ENCODE peak calls at places on chromosomes 5 and 9, in nine cellular contexts. I, R, O, L, J, D, Z, A and G are unnamed samples.

GRCh38 chr9:135946392-135946994 is 14.7 kb downstream of the UBAC1 start:
- DNase-seq in I (no peak), R (no peak), O (no peak), L (no peak), J (no peak), D (no peak), Z (no peak), A (no peak), G (no peak)

GRCh38 chr9:123234853-123235252 is 33.5 kb downstream of the STRBP start:
- DNase-seq in I (no peak), R (no peak), O (no peak), L (no peak), J (no peak), D (no peak), Z (no peak), A (no peak), G (no peak)

GRCh38 chr9:70746316-70746715 is 331.9 kb upstream of the KLF9 start:
- DNase-seq in I (no peak), R (no peak), O (no peak), L (peak), J (no peak), D (no peak), Z (no peak), A (no peak), G (no peak)

GRCh38 chr9:124685217-124685616 is 85.9 kb downstream of the NR6A1 start:
- DNase-seq in I (no peak), R (no peak), O (no peak), L (no peak), J (no peak), D (no peak), Z (no peak), A (no peak), G (no peak)

GRCh38 chr9:84851935-84852585 is 182.5 kb downstream of the NTRK2 start:
- DNase-seq in I (no peak), R (peak), O (peak), L (peak), J (no peak), D (no peak), Z (no peak), A (peak), G (peak)

GRCh38 chr5:136101884-136102283 is 30.8 kb upstream of the SMAD5 start:
- DNase-seq in I (no peak), R (no peak), O (no peak), L (no peak), J (no peak), D (no peak), Z (no peak), A (no peak), G (no peak)

GRCh38 chr5:23614422-23614821 is 107.0 kb downstream of the PRDM9 start:
- DNase-seq in I (no peak), R (peak), O (no peak), L (no peak), J (no peak), D (no peak), Z (no peak), A (no peak), G (peak)

GRCh38 chr5:180007582-180007981 is 64.0 kb downstream of the RNF130 start:
- DNase-seq in I (no peak), R (no peak), O (peak), L (no peak), J (no peak), D (no peak), Z (peak), A (no peak), G (no peak)

GRCh38 chr5:53038196-53038847 is 49.2 kb downstream of the ITGA2 start:
- DNase-seq in I (no peak), R (peak), O (no peak), L (no peak), J (no peak), D (no peak), Z (peak), A (no peak), G (no peak)

GRCh38 chr5:82259172-82259800 is 18.9 kb downstream of the RPS23 start:
- DNase-seq in I (no peak), R (peak), O (peak), L (peak), J (no peak), D (no peak), Z (no peak), A (no peak), G (peak)

GRCh38 chr5:37247036-37247435 is 2.1 kb downstream of the CPLANE1 start:
- DNase-seq in I (no peak), R (no peak), O (no peak), L (no peak), J (no peak), D (no peak), Z (no peak), A (no peak), G (peak)

GRCh38 chr9:107513464-107514092 is 24.0 kb upstream of the KLF4 start:
- DNase-seq in I (no peak), R (no peak), O (no peak), L (no peak), J (no peak), D (no peak), Z (no peak), A (no peak), G (no peak)

GRCh38 chr5:98772415-98773213 is 849 bp upstream of the RGMB start:
- DNase-seq in I (peak), R (peak), O (peak), L (peak), J (peak), D (no peak), Z (peak), A (peak), G (no peak)

GRCh38 chr5:162324356-162324755 is 256.8 kb downstream of the GABRG2 start:
- DNase-seq in I (no peak), R (no peak), O (no peak), L (peak), J (no peak), D (no peak), Z (no peak), A (no peak), G (no peak)

GRCh38 chr5:150323092-150323491 is 20.4 kb upstream of the ARSI start:
- DNase-seq in I (no peak), R (no peak), O (no peak), L (no peak), J (no peak), D (no peak), Z (no peak), A (no peak), G (peak)

GRCh38 chr5:159850192-159850573 is 66.1 kb upstream of the ADRA1B start:
- DNase-seq in I (no peak), R (peak), O (peak), L (no peak), J (no peak), D (no peak), Z (no peak), A (no peak), G (peak)

GRCh38 chr5:120621339-120621738 is 157.2 kb downstream of the PRR16 start:
- DNase-seq in I (no peak), R (no peak), O (no peak), L (no peak), J (no peak), D (no peak), Z (no peak), A (no peak), G (no peak)

GRCh38 chr5:93336330-93337110 is 244.5 kb downstream of the NR2F1-AS1 start:
- DNase-seq in I (no peak), R (peak), O (no peak), L (no peak), J (no peak), D (no peak), Z (no peak), A (no peak), G (peak)

GRCh38 chr9:74729129-74729710 is 158.5 kb downstream of the TRPM6 start:
- DNase-seq in I (no peak), R (no peak), O (no peak), L (peak), J (no peak), D (no peak), Z (no peak), A (no peak), G (peak)

GRCh38 chr5:55991768-55992486 is 2.8 kb downstream of the IL6ST start:
- DNase-seq in I (no peak), R (no peak), O (no peak), L (no peak), J (no peak), D (no peak), Z (no peak), A (no peak), G (peak)

GRCh38 chr5:33725846-33726245 is 165.9 kb downstream of the ADAMTS12 start:
- DNase-seq in I (no peak), R (no peak), O (no peak), L (no peak), J (no peak), D (no peak), Z (no peak), A (no peak), G (peak)

GRCh38 chr9:99948896-99949295 is 42.4 kb downstream of the STX17 start:
- DNase-seq in I (no peak), R (no peak), O (no peak), L (peak), J (no peak), D (no peak), Z (no peak), A (peak), G (peak)

GRCh38 chr5:164326219-164326618 is 820.8 kb downstream of the MAT2B start:
- DNase-seq in I (no peak), R (no peak), O (peak), L (no peak), J (no peak), D (no peak), Z (no peak), A (no peak), G (no peak)

GRCh38 chr5:158752656-158752973 is 347.1 kb downstream of the EBF1 start:
- DNase-seq in I (no peak), R (no peak), O (no peak), L (peak), J (no peak), D (no peak), Z (no peak), A (no peak), G (no peak)

GRCh38 chr9:137582286-137582860 is 3.6 kb upstream of the DPH7 start:
- DNase-seq in I (peak), R (peak), O (peak), L (peak), J (peak), D (no peak), Z (no peak), A (peak), G (peak)

GRCh38 chr5:88660947-88661869 is 221.8 kb downstream of the MEF2C start:
- DNase-seq in I (no peak), R (peak), O (peak), L (peak), J (peak), D (no peak), Z (no peak), A (no peak), G (peak)

GRCh38 chr5:177116631-177117373 is 16.8 kb upstream of the NSD1 start:
- DNase-seq in I (peak), R (peak), O (peak), L (peak), J (peak), D (no peak), Z (peak), A (peak), G (peak)

GRCh38 chr5:21654-22233 is 70.2 kb upstream of the PLEKHG4B start:
- DNase-seq in I (no peak), R (no peak), O (peak), L (peak), J (no peak), D (no peak), Z (no peak), A (no peak), G (peak)
- TF ChIP-seq CTCF in I (no peak), R (peak), O (peak), L (peak), J (peak), D (no peak), Z (peak), A (no peak), G (peak)

DNA sequence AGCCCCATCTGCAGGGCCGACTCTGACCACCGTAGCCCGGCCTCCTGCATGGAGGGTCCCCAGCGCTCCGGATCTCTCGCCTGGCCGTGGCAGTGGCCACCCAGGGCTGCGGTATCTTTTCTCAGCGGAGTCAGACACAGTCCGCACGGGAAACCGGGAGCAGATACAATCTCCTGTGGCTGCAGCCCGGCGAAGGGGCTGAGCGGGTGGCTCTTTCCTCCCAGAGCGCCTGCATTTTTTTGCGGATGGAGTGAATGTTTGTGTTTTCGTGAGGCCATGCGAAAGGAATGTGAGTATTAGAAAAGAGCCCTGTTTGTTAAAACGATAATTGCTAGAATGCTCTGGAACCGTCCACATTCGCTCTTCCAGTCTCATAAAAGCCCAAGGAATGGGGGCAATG is 53.4 kb upstream of the PTCH1 start:
- DNase-seq in I (no peak), R (no peak), O (peak), L (no peak), J (no peak), D (no peak), Z (no peak), A (no peak), G (peak)
- H3K4me3 ChIP-seq in I (peak), R (no peak), O (no peak), L (no peak), J (no peak), D (peak), Z (peak), A (peak), G (no peak)

DNA sequence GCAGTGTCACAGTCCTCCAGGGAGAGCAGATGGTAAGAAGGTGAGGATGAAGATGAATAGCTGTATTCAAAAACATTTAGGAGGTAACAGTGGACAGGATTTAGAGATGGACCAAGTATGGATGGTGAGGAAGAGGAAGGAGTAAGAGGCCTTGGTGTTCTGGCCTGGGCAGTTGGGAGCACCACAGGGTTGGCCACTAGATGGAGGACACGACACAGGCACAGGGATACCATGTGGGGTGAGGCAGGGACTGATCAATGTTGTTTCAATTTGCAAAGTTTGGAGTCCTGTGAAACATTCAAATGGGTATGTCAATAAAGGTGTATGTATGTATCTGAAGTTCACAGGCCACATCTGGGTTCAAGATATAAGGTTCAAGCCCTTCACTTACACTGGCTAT is 141.1 kb upstream of the RASEF start:
- DNase-seq in I (no peak), R (no peak), O (no peak), L (no peak), J (no peak), D (no peak), Z (no peak), A (no peak), G (no peak)
- TF ChIP-seq CTCF in I (no peak), R (no peak), O (peak), L (no peak), J (peak), D (no peak), Z (peak), A (no peak), G (no peak)

GRCh38 chr9:116152941-116153764 is 438 bp upstream of the PAPPA start:
- DNase-seq in I (no peak), R (peak), O (peak), L (peak), J (no peak), D (no peak), Z (no peak), A (no peak), G (peak)

GRCh38 chr9:116154334-116154975 is 864 bp downstream of the PAPPA start:
- DNase-seq in I (no peak), R (no peak), O (peak), L (peak), J (peak), D (no peak), Z (peak), A (no peak), G (no peak)

GRCh38 chr9:116152390-116152789 is 1.2 kb upstream of the PAPPA start:
- DNase-seq in I (no peak), R (peak), O (peak), L (peak), J (no peak), D (no peak), Z (no peak), A (no peak), G (peak)

GRCh38 chr9:116154976-116155699 is 1.5 kb downstream of the PAPPA start:
- DNase-seq in I (no peak), R (no peak), O (peak), L (peak), J (no peak), D (no peak), Z (peak), A (no peak), G (peak)

DNA sequence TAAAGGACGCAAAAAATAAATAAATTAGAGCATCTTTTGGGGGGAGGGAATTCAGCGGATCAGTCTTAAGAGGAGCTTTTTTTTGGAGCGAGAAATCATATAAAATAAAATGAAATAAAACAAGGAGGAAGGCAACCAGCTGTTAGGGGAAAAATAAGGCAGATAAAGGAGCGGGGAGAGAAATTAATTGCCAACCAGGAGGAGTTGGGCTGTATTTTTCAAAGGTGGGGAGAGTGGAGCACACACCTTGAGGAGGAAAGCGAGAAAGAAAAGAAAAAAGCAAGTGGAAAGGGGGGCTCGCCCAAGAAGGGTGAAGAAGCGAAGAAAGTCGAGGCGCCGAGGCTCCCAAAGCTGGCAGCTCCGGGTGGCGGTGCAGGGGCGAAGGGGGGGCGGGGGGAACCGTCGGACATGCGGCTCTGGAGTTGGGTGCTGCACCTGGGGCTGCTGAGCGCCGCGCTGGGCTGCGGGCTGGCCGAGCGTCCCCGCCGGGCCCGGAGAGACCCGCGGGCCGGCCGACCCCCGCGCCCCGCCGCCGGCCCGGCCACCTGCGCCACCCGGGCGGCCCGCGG is at the start of gene PAPPA:
- DNase-seq in I (no peak), R (no peak), O (peak), L (peak), J (no peak), D (no peak), Z (peak), A (no peak), G (no peak)
- H3K4me3 ChIP-seq in I (peak), R (peak), O (peak), L (peak), J (peak), D (peak), Z (peak), A (peak), G (peak)

GRCh38 chr9:134476256-134476941 is 150.1 kb downstream of the RXRA start:
- DNase-seq in I (no peak), R (no peak), O (no peak), L (no peak), J (no peak), D (no peak), Z (no peak), A (no peak), G (no peak)
- TF ChIP-seq CTCF in I (no peak), R (no peak), O (no peak), L (no peak), J (no peak), D (no peak), Z (no peak), A (no peak), G (no peak)

GRCh38 chr9:76292658-76293057 is 101.6 kb downstream of the RFK start:
- DNase-seq in I (no peak), R (no peak), O (no peak), L (no peak), J (no peak), D (no peak), Z (no peak), A (no peak), G (no peak)
- H3K4me3 ChIP-seq in I (no peak), R (no peak), O (no peak), L (no peak), J (peak), D (no peak), Z (peak), A (no peak), G (no peak)

GRCh38 chr9:88272986-88273385 is 115.3 kb upstream of the SPIN1 start:
- DNase-seq in I (no peak), R (no peak), O (peak), L (no peak), J (no peak), D (no peak), Z (no peak), A (no peak), G (no peak)
- TF ChIP-seq CTCF in I (no peak), R (no peak), O (no peak), L (no peak), J (no peak), D (no peak), Z (no peak), A (no peak), G (no peak)

DNA sequence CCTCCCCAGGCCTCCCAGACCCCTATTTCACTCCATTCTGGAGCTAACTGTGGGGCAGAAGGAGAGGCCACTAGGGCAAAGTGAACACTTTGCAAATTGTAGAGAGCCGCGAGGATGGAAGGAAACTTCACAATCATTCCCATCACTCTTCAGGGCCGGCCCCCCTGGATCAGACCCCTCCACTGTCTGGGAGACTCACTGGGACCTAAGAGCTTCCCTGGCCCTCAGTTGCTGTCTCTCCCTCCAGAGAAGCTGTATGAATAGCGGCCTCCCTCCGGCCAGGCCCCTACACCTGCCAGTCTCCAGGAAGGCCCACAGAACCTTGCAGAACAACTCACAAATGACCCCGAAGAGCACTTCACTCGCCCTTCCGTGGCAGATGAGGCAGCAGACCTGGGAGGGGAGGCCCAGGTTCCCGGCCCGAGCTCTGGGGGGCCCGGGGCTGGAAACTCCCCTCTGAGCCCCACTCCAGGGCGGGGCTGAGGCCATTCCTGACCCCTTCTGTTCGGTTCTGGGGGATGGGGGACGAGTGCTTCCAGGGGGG is 141.9 kb upstream of the IER5L start:
- DNase-seq in I (no peak), R (no peak), O (peak), L (no peak), J (peak), D (no peak), Z (no peak), A (peak), G (no peak)
- H3K4me3 ChIP-seq in I (peak), R (no peak), O (peak), L (peak), J (peak), D (peak), Z (peak), A (peak), G (peak)

GRCh38 chr5:126300293-126300692 is 122.9 kb upstream of the GRAMD2B start:
- DNase-seq in I (no peak), R (no peak), O (peak), L (no peak), J (no peak), D (no peak), Z (no peak), A (no peak), G (peak)
- TF ChIP-seq CTCF in I (no peak), R (no peak), O (peak), L (no peak), J (no peak), D (no peak), Z (no peak), A (no peak), G (peak)